ENCODE peak calls at places on chromosomes 5 and 9, in ten cellular contexts. N is H1, B is HepG2, K is A549, P is K562, Q is SK-N-SH, D is tibial nerve, W is upper lobe of left lung, E is ovary, V is stomach. M is an unnamed sample.
A peak's percentile ranks its signal among the peaks of the same experiment; 100 is the strongest.

GRCh38 chr5:73820321-73820720 is 194.3 kb downstream of the ARHGEF28 start:
- DNase-seq in N (no peak), B (no peak), K (no peak), P (no peak), Q (no peak), D (no peak), W (no peak), E (no peak), V (no peak), M (peak; percentile 46)

GRCh38 chr9:37386988-37387387 is 35.5 kb upstream of the GRHPR start:
- DNase-seq in N (no peak), B (no peak), K (no peak), P (no peak), Q (no peak), D (no peak), W (no peak), E (no peak), V (no peak), M (no peak)

GRCh38 chr5:38766151-38766550 is 79.7 kb upstream of the OSMR start:
- DNase-seq in N (no peak), B (no peak), K (no peak), P (no peak), Q (no peak), D (no peak), W (no peak), E (no peak), V (no peak), M (no peak)

GRCh38 chr9:93167838-93168237 is 16.1 kb upstream of the WNK2 start:
- DNase-seq in N (no peak), B (no peak), K (no peak), P (no peak), Q (no peak), D (no peak), W (no peak), E (no peak), V (no peak), M (no peak)

GRCh38 chr9:38057416-38058195 is 11.4 kb downstream of the SHB start:
- DNase-seq in N (no peak), B (no peak), K (no peak), P (no peak), Q (no peak), D (no peak), W (no peak), E (no peak), V (peak; percentile 69), M (no peak)

GRCh38 chr5:95741458-95741857 is 10.3 kb downstream of the RHOBTB3 start:
- DNase-seq in N (no peak), B (no peak), K (no peak), P (no peak), Q (no peak), D (no peak), W (no peak), E (no peak), V (no peak), M (no peak)

GRCh38 chr9:37740128-37740527 is 13.5 kb upstream of the TRMT10B start:
- DNase-seq in N (no peak), B (no peak), K (no peak), P (no peak), Q (no peak), D (no peak), W (no peak), E (no peak), V (no peak), M (no peak)

GRCh38 chr9:99127372-99128132 is 22.6 kb downstream of the TGFBR1 start:
- DNase-seq in N (no peak), B (no peak), K (no peak), P (no peak), Q (no peak), D (no peak), W (no peak), E (no peak), V (no peak), M (no peak)

GRCh38 chr5:56402273-56403223 is 169.4 kb upstream of the ANKRD55 start:
- DNase-seq in N (no peak), B (no peak), K (no peak), P (no peak), Q (peak; percentile 35), D (no peak), W (no peak), E (no peak), V (no peak), M (no peak)

GRCh38 chr9:1938135-1938534 is 77.0 kb upstream of the SMARCA2 start:
- DNase-seq in N (no peak), B (no peak), K (no peak), P (no peak), Q (no peak), D (no peak), W (no peak), E (no peak), V (no peak), M (no peak)
- H3K27ac ChIP-seq in N (no peak overlapping the region), B (no peak overlapping the region), K (no peak overlapping the region), P (no peak overlapping the region), Q (no peak overlapping the region), D (no peak overlapping the region), W (no peak overlapping the region), E (no peak overlapping the region), V (no peak overlapping the region), M (no peak overlapping the region)

GRCh38 chr5:150763023-150763793 is 4.4 kb upstream of the DCTN4 start:
- DNase-seq in N (no peak), B (peak; percentile 80), K (no peak), P (peak; percentile 96), Q (peak; percentile 30), D (peak; percentile 87), W (peak; percentile 80), E (peak; percentile 87), V (peak; percentile 47), M (peak; percentile 35)

GRCh38 chr5:150766265-150766664 is 7.4 kb upstream of the DCTN4 start:
- DNase-seq in N (no peak), B (no peak), K (no peak), P (no peak), Q (no peak), D (no peak), W (no peak), E (no peak), V (no peak), M (no peak)

GRCh38 chr5:150765789-150766149 is 7.0 kb upstream of the DCTN4 start:
- DNase-seq in N (no peak), B (no peak), K (no peak), P (no peak), Q (no peak), D (no peak), W (no peak), E (no peak), V (no peak), M (no peak)

GRCh38 chr5:150764530-150764929 is 5.7 kb upstream of the DCTN4 start:
- DNase-seq in N (no peak), B (no peak), K (no peak), P (no peak), Q (no peak), D (no peak), W (no peak), E (no peak), V (no peak), M (no peak)

DNA sequence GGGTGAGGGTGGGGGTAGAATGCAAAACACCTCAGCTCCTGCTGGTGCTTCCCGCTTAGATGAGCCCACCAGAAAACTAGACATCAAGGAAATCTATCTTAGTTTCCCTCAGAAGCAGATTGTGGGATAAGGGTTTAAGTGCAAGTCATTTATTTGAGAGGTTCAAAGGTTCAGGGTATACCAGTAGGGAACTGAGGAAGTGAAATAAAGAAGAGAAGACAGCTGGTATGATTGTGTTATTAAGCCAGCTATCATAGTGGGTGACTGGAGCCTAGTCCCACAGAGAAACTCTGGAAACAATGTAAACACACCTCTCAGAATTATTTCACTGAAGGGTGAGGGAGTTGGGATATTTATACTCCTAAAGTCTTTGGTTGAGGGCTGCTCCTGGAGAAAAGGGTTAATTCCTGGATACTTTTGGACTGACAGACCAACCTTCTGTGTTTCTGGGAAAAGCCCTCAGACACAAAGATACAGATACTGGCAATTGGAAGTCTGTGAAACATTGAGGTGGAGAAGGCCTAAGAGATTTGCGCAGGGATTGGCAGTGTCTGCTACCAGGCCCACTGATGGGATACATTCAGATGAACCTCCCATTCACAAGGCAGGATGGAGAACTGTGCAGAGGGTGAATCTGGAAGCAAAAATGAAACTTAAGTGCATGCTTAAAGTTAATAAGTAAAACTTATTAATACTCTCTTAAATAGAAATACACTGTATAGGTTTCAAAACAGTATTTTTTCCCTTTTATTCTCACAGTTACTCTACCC is 6.4 kb upstream of the DCTN4 start:
- DNase-seq in N (no peak), B (no peak), K (no peak), P (no peak), Q (no peak), D (no peak), W (no peak), E (no peak), V (no peak), M (no peak)
- TF ChIP-seq EP300 in N (no peak), B (no peak), K (no peak), P (no peak), Q (no peak), D (no peak), W (no peak), E (no peak), V (no peak), M (no peak)

GRCh38 chr9:127968717-127969383 is 11.9 kb downstream of the EEIG1 start:
- DNase-seq in N (no peak), B (no peak), K (peak; percentile 67), P (no peak), Q (peak; percentile 51), D (no peak), W (no peak), E (peak; percentile 63), V (peak; percentile 84), M (peak; percentile 65)
- H3K27ac ChIP-seq in N (no peak overlapping the region), B (no peak overlapping the region), K (peak overlapping the region; percentile 89), P (peak overlapping the region; percentile 19), Q (peak overlapping the region; percentile 93), D (peak overlapping the region; percentile 99), W (peak overlapping the region; percentile 27), E (peak overlapping the region; percentile 64), V (peak overlapping the region; percentile 94), M (peak overlapping the region; percentile 97)

GRCh38 chr9:114016629-114017423 is 61.3 kb downstream of the AMBP start:
- DNase-seq in N (peak; percentile 37), B (no peak), K (no peak), P (no peak), Q (no peak), D (peak; percentile 2), W (peak; percentile 18), E (no peak), V (peak; percentile 23), M (no peak)
- TF ChIP-seq EP300 in N (no peak), B (no peak), K (no peak), P (no peak), Q (no peak), D (no peak), W (no peak), E (no peak), V (no peak), M (no peak)